ENCODE peak calls at places on chromosome 1, in six cellular contexts. P is psoas muscle, X is BE2C, Z is brain microvascular endothelial cell, O is epithelial cell of esophagus, Q is MG63. W is an unnamed sample.

GRCh38 chr1:240242601-240243144 is 151.0 kb downstream of the FMN2 start:
- DNase-seq in P (no peak), O (peak; percentile 45), Z (peak; percentile 81), X (no peak), Q (peak; percentile 91), W (no peak)

GRCh38 chr1:21220815-21221214 is 44.1 kb upstream of the EIF4G3 start:
- DNase-seq in P (no peak), Z (no peak), Q (no peak), X (peak; percentile 28), O (no peak), W (no peak)

GRCh38 chr1:209045326-209046057 is 538.0 kb upstream of the CAMK1G start:
- DNase-seq in Q (peak; percentile 25), Z (no peak), P (no peak), O (peak; percentile 71), X (no peak), W (no peak)

GRCh38 chr1:156112276-156113137 is 2.0 kb upstream of the LMNA start:
- DNase-seq in O (no peak), Z (no peak), X (peak; percentile 63), Q (no peak), P (no peak), W (no peak)

GRCh38 chr1:79323240-79324025 is 316.9 kb upstream of the ADGRL4 start:
- DNase-seq in Q (no peak), P (no peak), O (peak; percentile 97), Z (peak; percentile 78), X (no peak), W (no peak)

GRCh38 chr1:25642710-25643109 is 26.1 kb downstream of the MAN1C1 start:
- DNase-seq in P (no peak), Z (peak; percentile 41), O (no peak), X (no peak), Q (peak; percentile 36), W (no peak)

GRCh38 chr1:213166868-213167267 is 115.8 kb downstream of the RPS6KC1 start:
- DNase-seq in Q (no peak), P (no peak), Z (no peak), O (no peak), X (no peak), W (no peak)

GRCh38 chr1:200837931-200838571 is 34.7 kb upstream of the GPR25 start:
- DNase-seq in X (no peak), O (peak; percentile 11), Q (no peak), Z (no peak), P (no peak), W (no peak)

GRCh38 chr1:212785871-212786270 is 5.7 kb downstream of the NSL1 start:
- DNase-seq in P (no peak), Z (no peak), O (no peak), Q (no peak), X (no peak), W (no peak)

GRCh38 chr1:155983191-155984023 is 5.1 kb upstream of the ARHGEF2 start:
- DNase-seq in Z (peak; percentile 88), P (peak; percentile 76), O (peak; percentile 80), Q (peak; percentile 99), X (no peak), W (no peak)

GRCh38 chr1:198245379-198245778 is 88.6 kb downstream of the NEK7 start:
- DNase-seq in X (no peak), Z (no peak), O (no peak), Q (no peak), P (no peak), W (no peak)

GRCh38 chr1:68506386-68506785 is 9.5 kb upstream of the DEPDC1 start:
- DNase-seq in P (no peak), O (peak; percentile 68), X (no peak), Z (no peak), Q (no peak), W (no peak)

GRCh38 chr1:107935396-107936064 is 29.4 kb downstream of the VAV3 start:
- DNase-seq in Z (no peak), X (no peak), Q (no peak), O (peak; percentile 20), P (no peak), W (no peak)

GRCh38 chr1:899636-900317 is 23.9 kb upstream of the SAMD11 start:
- DNase-seq in O (no peak), X (no peak), Q (no peak), Z (no peak), P (no peak), W (no peak)

GRCh38 chr1:35835398-35835797 is 27.6 kb downstream of the AGO4 start:
- DNase-seq in O (peak; percentile 73), Q (no peak), P (no peak), Z (no peak), X (no peak), W (no peak)

GRCh38 chr1:65946960-65947359 is 154.3 kb downstream of the PDE4B start:
- DNase-seq in Z (no peak), P (no peak), Q (no peak), O (no peak), X (peak; percentile 35), W (no peak)

GRCh38 chr1:7705048-7705907 is 65.8 kb upstream of the VAMP3 start:
- DNase-seq in O (no peak), Z (no peak), P (peak; percentile 53), X (peak; percentile 21), Q (no peak), W (no peak)

GRCh38 chr1:7478797-7479499 is 292.1 kb upstream of the VAMP3 start:
- DNase-seq in Q (peak; percentile 93), P (peak; percentile 50), Z (peak; percentile 94), O (peak; percentile 49), X (no peak), W (no peak)

GRCh38 chr1:113133038-113133437 is 60.0 kb downstream of the LRIG2 start:
- DNase-seq in P (no peak), Q (no peak), Z (no peak), X (no peak), O (no peak), W (no peak)

GRCh38 chr1:225866061-225866844 is 15.9 kb downstream of the TMEM63A start:
- DNase-seq in Z (peak; percentile 76), O (peak; percentile 48), P (no peak), X (no peak), Q (peak; percentile 86), W (no peak)

GRCh38 chr1:15081088-15081487 is 72.5 kb upstream of the TMEM51 start:
- DNase-seq in Q (no peak), Z (no peak), O (no peak), P (no peak), X (no peak), W (no peak)

GRCh38 chr1:67019600-67020136 is 34.3 kb downstream of the SLC35D1 start:
- DNase-seq in P (no peak), X (peak; percentile 34), O (peak; percentile 38), Q (peak; percentile 63), Z (peak; percentile 36), W (no peak)

GRCh38 chr1:165580931-165581871 is 37.4 kb downstream of the LRRC52 start:
- DNase-seq in Z (no peak), O (peak; percentile 85), Q (no peak), P (no peak), X (no peak), W (no peak)

GRCh38 chr1:157992031-157992568 is 1.3 kb upstream of the KIRREL1 start:
- DNase-seq in X (peak; percentile 47), P (peak; percentile 65), Z (peak; percentile 63), Q (peak; percentile 62), O (peak; percentile 70), W (peak; percentile 60)

GRCh38 chr1:114131526-114132220 is 22.0 kb downstream of the SYT6 start:
- DNase-seq in Z (no peak), O (no peak), X (no peak), P (no peak), Q (no peak), W (no peak)

GRCh38 chr1:220511183-220511582 is 16.8 kb upstream of the MARK1 start:
- DNase-seq in Z (no peak), Q (no peak), P (no peak), O (peak; percentile 97), X (no peak), W (no peak)

DNA sequence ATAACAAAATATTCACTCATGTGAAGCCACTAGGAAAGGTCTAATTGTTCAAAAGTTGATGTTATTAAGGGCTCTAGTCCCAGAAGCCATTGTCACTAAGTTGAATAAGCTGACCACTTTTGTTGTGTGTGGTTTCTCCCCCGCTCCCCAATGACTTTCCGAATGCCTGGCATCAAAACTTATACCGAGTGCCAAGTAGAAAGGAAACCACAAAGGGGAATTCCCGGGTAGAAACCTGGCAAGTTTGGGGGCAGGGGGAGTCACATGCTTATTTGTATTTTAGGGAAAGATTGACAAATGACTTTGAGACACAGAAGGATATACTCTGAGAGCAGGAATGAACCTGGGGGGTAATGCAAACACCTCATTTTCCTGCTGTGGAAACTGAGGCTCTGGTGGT is 154.1 kb downstream of the TGFBR3 start:
- DNase-seq in O (peak; percentile 14), Z (no peak), X (no peak), P (no peak), Q (peak; percentile 53), W (no peak)
- H3K4me3 ChIP-seq in O (no peak overlapping the region), Z (no peak overlapping the region), X (no peak overlapping the region), P (no peak overlapping the region), Q (no peak overlapping the region), W (no peak overlapping the region)

DNA sequence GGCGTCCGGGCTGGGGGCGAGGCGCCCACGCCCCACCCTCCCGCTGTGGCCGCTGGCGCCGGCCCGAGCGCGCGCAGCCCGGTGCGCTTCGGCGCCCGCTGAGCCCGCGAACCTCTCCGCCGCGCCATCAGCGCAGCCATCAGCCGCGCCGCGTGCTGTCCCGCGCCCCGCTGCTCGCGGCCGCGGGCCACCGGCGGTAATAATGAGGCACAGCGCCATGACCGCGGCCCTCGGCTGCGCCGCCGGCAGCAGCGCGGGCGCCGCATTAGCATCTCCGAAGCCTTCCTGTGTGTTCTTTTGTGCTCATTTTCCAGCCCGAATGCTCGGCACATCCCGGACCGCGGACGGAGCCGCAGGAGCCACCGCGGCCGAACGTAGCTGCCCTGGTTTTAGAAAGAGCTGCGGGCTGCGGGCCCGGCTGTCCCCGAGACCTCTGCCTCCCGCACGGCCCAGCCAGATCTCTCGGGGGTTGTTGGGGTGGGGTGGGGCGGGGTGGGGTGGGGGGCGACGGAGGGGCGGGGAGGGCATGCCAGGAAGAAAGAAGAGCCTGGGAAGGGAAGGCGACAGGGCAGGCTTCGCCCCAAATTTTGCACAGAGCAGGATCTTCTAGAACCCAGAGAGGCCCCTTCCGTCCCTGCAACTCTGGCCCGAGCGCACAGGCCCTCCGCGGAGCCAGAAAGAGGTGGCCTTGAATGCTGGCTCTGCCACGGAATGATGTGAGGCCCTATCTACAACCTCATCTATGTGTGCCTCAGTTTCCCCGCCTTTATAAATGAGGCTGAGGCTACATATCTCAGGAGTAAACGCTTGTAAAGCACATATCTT is 55.3 kb downstream of the RRAGC start:
- DNase-seq in Q (peak; percentile 34), O (no peak), Z (no peak), X (no peak), P (no peak), W (no peak)
- H3K4me3 ChIP-seq in Q (no peak overlapping the region), O (peak overlapping the region; percentile 13), Z (peak overlapping the region; percentile 20), X (peak overlapping the region; percentile 33), P (peak overlapping the region; percentile 43), W (no peak overlapping the region)

GRCh38 chr1:53061123-53061858 is 722 bp upstream of the PODN start:
- DNase-seq in Q (no peak), P (peak; percentile 81), X (no peak), O (no peak), Z (no peak), W (no peak)
- H3K4me3 ChIP-seq in Q (no peak overlapping the region), P (peak overlapping the region; percentile 67), X (peak overlapping the region; percentile 16), O (no peak overlapping the region), Z (peak overlapping the region; percentile 51), W (peak overlapping the region; percentile 37)

DNA sequence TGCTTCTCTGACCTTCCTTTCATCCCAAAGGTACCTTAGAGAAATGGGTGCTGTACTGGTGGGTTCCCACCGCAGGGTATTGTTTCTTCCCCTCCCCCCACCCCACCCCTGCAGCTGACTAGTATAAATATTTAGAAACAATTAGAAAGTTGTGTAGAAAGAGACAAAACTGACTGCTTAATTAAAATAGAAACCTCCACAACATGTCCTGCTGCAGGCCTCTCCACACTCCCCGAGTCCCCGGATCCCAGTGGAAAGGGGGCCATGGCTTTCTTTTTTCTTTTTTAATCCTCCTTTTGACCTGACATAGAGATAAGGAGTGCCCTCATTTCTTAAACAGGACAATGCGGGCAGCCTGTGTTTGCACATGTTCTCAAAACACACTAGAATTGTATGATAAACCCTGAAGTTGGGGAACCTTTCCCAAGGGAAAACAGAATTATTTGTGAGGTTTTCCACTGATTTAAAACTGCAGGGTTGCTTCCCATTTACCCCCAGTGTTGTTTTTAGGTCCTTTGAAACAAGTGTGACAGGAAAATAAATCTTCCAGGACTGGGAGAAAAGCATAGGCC is 1.7 kb downstream of the RHOU start:
- DNase-seq in X (no peak), Z (no peak), O (no peak), P (no peak), Q (no peak), W (no peak)
- H3K4me3 ChIP-seq in X (peak overlapping the region; percentile 78), Z (no peak overlapping the region), O (no peak overlapping the region), P (peak overlapping the region; percentile 91), Q (no peak overlapping the region), W (peak overlapping the region; percentile 97)